ENCODE peak calls at places on chromosomes 3 and 15, in seven cellular contexts. N, S, A, B, R, G and Q are unnamed samples.

GRCh38 chr3:8460815-8461482 is 40.7 kb upstream of the LMCD1 start:
- DNase-seq in A (no peak), G (no peak), R (no peak), B (no peak), S (no peak), N (peak), Q (no peak)

GRCh38 chr3:188241072-188241471 is 87.1 kb downstream of the LPP start:
- DNase-seq in B (no peak), N (peak), R (no peak), S (no peak), A (no peak), G (no peak), Q (no peak)

GRCh38 chr15:71545223-71545760 is 265.1 kb upstream of the NR2E3 start:
- DNase-seq in S (no peak), B (no peak), G (no peak), A (no peak), N (peak), R (no peak), Q (no peak)

GRCh38 chr3:2130726-2131125 is 32.1 kb downstream of the CNTN4 start:
- DNase-seq in G (no peak), S (no peak), R (no peak), A (no peak), B (no peak), N (no peak), Q (no peak)

GRCh38 chr3:78757734-78758133 is 1010.1 kb downstream of the ROBO1 start:
- DNase-seq in G (no peak), N (no peak), B (no peak), R (no peak), S (no peak), A (no peak), Q (no peak)

GRCh38 chr3:60046212-60046611 is 996.4 kb upstream of the CFAP20DC start:
- DNase-seq in A (no peak), B (no peak), G (no peak), S (no peak), R (no peak), N (no peak), Q (no peak)

GRCh38 chr15:101038327-101039003 is 119.3 kb downstream of the LRRK1 start:
- DNase-seq in N (no peak), S (no peak), G (no peak), A (no peak), R (no peak), B (no peak), Q (no peak)

GRCh38 chr3:84772841-84773240 is 185.9 kb upstream of the CADM2 start:
- DNase-seq in R (peak), B (no peak), S (no peak), G (no peak), A (no peak), N (no peak), Q (no peak)

GRCh38 chr15:72207576-72208085 is 10.0 kb upstream of the GRAMD2A start:
- DNase-seq in G (no peak), S (no peak), R (no peak), N (no peak), B (no peak), A (no peak), Q (no peak)

GRCh38 chr15:66433726-66434125 is 47.0 kb downstream of the MAP2K1 start:
- DNase-seq in B (no peak), G (no peak), R (no peak), N (peak), S (no peak), A (no peak), Q (no peak)

GRCh38 chr3:155991291-155991690 is 120.8 kb downstream of the GMPS start:
- DNase-seq in N (no peak), A (no peak), G (no peak), B (no peak), R (no peak), S (no peak), Q (no peak)

GRCh38 chr3:141070727-141071357 is 19.7 kb downstream of the SPSB4 start:
- DNase-seq in A (no peak), N (no peak), R (no peak), G (no peak), S (no peak), B (no peak), Q (peak)

GRCh38 chr3:135930243-135930642 is 35.3 kb upstream of the PPP2R3A start:
- DNase-seq in A (no peak), R (no peak), G (no peak), B (no peak), S (no peak), N (no peak), Q (no peak)

GRCh38 chr3:69110941-69111546 is 11.4 kb downstream of the LMOD3 start:
- DNase-seq in R (no peak), B (no peak), A (no peak), S (no peak), G (no peak), N (no peak), Q (no peak)

GRCh38 chr15:56369234-56369633 is 4.0 kb downstream of the TEX9 start:
- DNase-seq in G (no peak), A (no peak), R (no peak), N (no peak), S (no peak), B (no peak), Q (no peak)

GRCh38 chr3:125480656-125481374 is 39.2 kb downstream of the SNX4 start:
- DNase-seq in A (no peak), N (peak), R (no peak), B (no peak), S (no peak), G (no peak), Q (no peak)

GRCh38 chr3:178202199-178202598 is 334.0 kb upstream of the KCNMB2 start:
- DNase-seq in N (no peak), B (no peak), S (no peak), G (no peak), A (no peak), R (no peak), Q (no peak)

GRCh38 chr3:43995078-43995928 is 246.4 kb upstream of the TOPAZ1 start:
- DNase-seq in G (no peak), A (no peak), N (no peak), S (no peak), B (no peak), R (no peak), Q (peak)

GRCh38 chr15:35399901-35400300 is 146.1 kb downstream of the DPH6 start:
- DNase-seq in S (no peak), A (no peak), N (no peak), R (no peak), G (no peak), B (no peak), Q (no peak)

GRCh38 chr3:49346797-49347251 is 7.0 kb upstream of the USP4 start:
- DNase-seq in N (peak), A (no peak), R (no peak), B (no peak), G (no peak), S (no peak), Q (no peak)

GRCh38 chr3:10738688-10739372 is 77.2 kb upstream of the SLC6A11 start:
- DNase-seq in G (no peak), R (peak), N (peak), A (peak), S (peak), B (peak), Q (peak)

GRCh38 chr3:23242106-23242505 is 39.0 kb downstream of the UBE2E2 start:
- DNase-seq in S (no peak), G (no peak), B (no peak), R (no peak), A (no peak), N (no peak), Q (no peak)

GRCh38 chr3:72175305-72175858 is 390.4 kb upstream of the PROK2 start:
- DNase-seq in N (no peak), B (no peak), A (no peak), R (no peak), S (no peak), G (no peak), Q (no peak)

GRCh38 chr15:35078221-35078915 is 6.7 kb downstream of the NANOGP8 start:
- DNase-seq in G (no peak), B (peak), N (peak), A (peak), R (peak), S (peak), Q (no peak)

GRCh38 chr3:149605902-149606301 is 51.9 kb downstream of the WWTR1 start:
- DNase-seq in G (no peak), N (peak), B (no peak), S (no peak), A (no peak), R (no peak), Q (no peak)

GRCh38 chr3:189267981-189268613 is 96.3 kb downstream of the TPRG1 start:
- DNase-seq in A (no peak), B (peak), S (peak), R (peak), N (no peak), G (no peak), Q (no peak)

GRCh38 chr15:32659340-32659831 is 17.9 kb downstream of the SCG5 start:
- DNase-seq in N (peak), G (no peak), B (no peak), A (no peak), S (peak), R (peak), Q (peak)

GRCh38 chr3:46561511-46561910 is 4.6 kb downstream of the LRRC2 start:
- DNase-seq in B (no peak), S (no peak), G (no peak), A (no peak), N (no peak), R (no peak), Q (peak)

GRCh38 chr3:100554373-100554676 is 55.1 kb upstream of the ADGRG7 start:
- DNase-seq in B (no peak), R (no peak), N (no peak), S (no peak), G (no peak), A (no peak), Q (no peak)

GRCh38 chr3:76715426-76715825 is 324.5 kb upstream of the ROBO2 start:
- DNase-seq in G (no peak), N (peak), S (no peak), R (no peak), B (no peak), A (no peak), Q (no peak)

GRCh38 chr3:161508852-161509477 is 12.4 kb downstream of the OTOL1 start:
- DNase-seq in S (peak), N (no peak), B (no peak), A (peak), G (no peak), R (no peak), Q (no peak)

GRCh38 chr3:190048831-190049541 is 71.7 kb downstream of the P3H2 start:
- DNase-seq in S (no peak), R (no peak), N (peak), B (no peak), G (no peak), A (no peak), Q (no peak)

GRCh38 chr15:68930268-68931022 is at the start of gene SPESP1:
- DNase-seq in B (no peak), A (no peak), G (no peak), R (no peak), S (no peak), N (peak), Q (no peak)

GRCh38 chr3:127342735-127343134 is 54.9 kb upstream of the PRR20G start:
- DNase-seq in N (no peak), B (no peak), G (no peak), R (no peak), S (no peak), A (no peak), Q (peak)

GRCh38 chr15:35603298-35603697 is 57.3 kb upstream of the DPH6 start:
- DNase-seq in R (no peak), A (no peak), S (no peak), G (peak), N (peak), B (no peak), Q (no peak)

GRCh38 chr3:17233398-17233800 is 348.6 kb downstream of the PLCL2 start:
- DNase-seq in G (peak), S (peak), N (peak), A (peak), R (peak), B (peak), Q (no peak)

GRCh38 chr3:176914764-176915163 is 282.5 kb downstream of the TBL1XR1 start:
- DNase-seq in B (no peak), R (no peak), S (no peak), G (no peak), N (no peak), A (no peak), Q (no peak)

GRCh38 chr15:76169792-76170425 is 110.1 kb downstream of the TMEM266 start:
- DNase-seq in N (no peak), A (no peak), S (no peak), R (no peak), B (no peak), G (no peak), Q (no peak)

GRCh38 chr15:74528876-74529275 is 12.1 kb upstream of the ARID3B start:
- DNase-seq in S (no peak), R (no peak), A (no peak), N (no peak), B (no peak), G (no peak), Q (no peak)

GRCh38 chr15:80194914-80195313 is 42.1 kb downstream of the FAH start:
- DNase-seq in N (no peak), B (no peak), R (no peak), S (no peak), A (no peak), G (no peak), Q (no peak)

DNA sequence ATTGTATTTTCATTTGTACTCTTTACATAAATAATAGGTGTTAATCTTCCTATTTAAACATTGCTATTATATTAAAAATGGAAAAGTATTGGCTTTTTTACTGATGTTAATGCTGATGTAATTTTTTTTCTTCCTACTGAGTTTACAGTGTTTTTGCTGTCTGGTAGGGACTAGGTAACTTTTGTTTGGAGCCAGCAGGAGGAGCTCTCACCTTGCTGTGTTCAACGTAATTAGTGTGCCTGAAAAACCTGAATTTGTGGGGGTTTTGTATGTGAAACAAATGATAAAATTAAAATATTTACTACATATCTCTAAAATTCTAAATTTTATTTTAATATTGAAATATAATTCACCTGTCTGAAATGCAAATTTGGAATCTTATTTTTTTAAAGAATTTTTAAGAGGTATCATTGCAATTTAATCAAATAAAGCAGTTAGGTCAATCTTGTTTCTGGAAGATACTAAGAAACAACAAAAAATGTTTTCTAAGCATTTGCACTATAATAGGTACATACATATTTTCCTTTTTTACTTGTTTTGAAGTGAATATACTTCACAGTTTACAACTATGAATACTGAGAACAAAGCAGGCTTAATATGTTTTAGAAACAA is 48.8 kb downstream of the EPHA6 start:
- DNase-seq in S (no peak), A (no peak), N (peak), B (no peak), G (no peak), R (peak), Q (peak)
- TF ChIP-seq CEBPB in S (no peak), A (no peak), N (no peak), B (no peak), G (no peak), R (no peak), Q (no peak)

GRCh38 chr3:128548011-128548410 is 55.0 kb upstream of the GATA2 start:
- DNase-seq in S (no peak), N (no peak), A (no peak), R (no peak), G (no peak), B (no peak), Q (no peak)

GRCh38 chr3:128550113-128550440 is 57.1 kb upstream of the GATA2 start:
- DNase-seq in B (no peak), A (no peak), R (no peak), G (no peak), N (no peak), S (no peak), Q (no peak)

GRCh38 chr3:128550471-128551126 is 57.6 kb upstream of the GATA2 start:
- DNase-seq in G (no peak), R (no peak), B (no peak), N (no peak), A (no peak), S (no peak), Q (no peak)

GRCh38 chr3:128548426-128549282 is 55.7 kb upstream of the GATA2 start:
- DNase-seq in A (peak), S (no peak), B (no peak), N (peak), R (no peak), G (no peak), Q (no peak)

DNA sequence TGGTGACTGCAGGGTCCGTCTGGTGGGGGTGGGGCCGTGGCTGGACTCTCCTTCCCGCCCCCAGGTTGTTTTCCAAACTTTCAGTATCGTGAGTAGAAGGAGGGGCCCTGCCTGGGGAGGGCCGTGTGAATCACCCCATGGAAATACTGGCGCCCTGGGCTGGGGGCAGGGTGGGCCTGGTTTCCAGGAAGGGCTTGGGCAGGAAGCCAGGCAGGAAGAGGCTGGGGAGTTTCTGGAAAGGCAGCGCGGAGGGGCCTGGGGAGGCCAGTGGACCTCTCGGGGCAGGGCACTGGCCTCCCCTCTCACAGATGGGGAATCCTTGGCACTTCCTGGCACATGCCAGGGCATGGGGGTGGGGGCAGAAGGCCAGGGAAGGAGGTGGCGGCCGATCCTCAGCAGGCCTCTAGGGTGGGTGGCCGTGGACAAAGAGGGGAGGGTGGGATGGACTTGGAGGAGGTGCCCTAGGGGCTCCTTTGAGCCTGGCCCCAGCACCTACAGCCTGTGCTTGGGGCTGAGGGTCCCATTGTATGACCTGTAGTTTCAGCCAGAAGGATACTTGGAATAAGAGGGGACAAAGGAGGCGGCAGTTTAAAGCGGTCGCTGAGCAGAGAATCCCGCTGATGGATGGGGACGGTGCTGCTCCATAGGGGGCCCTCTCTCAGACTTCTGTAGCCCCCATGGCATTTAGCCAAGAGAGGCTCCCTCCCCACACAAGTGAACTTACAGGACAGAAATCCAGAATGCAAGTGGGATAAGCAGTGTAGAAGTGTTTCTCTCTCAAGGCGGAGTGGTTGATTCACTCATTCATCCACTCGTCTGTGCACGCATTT is 56.5 kb upstream of the GATA2 start:
- DNase-seq in G (no peak), R (peak), S (no peak), N (peak), B (no peak), A (peak), Q (no peak)
- TF ChIP-seq CEBPB in G (no peak), R (no peak), S (no peak), N (no peak), B (no peak), A (no peak), Q (no peak)

GRCh38 chr3:64299206-64299605 is 73.9 kb upstream of the PRICKLE2 start:
- DNase-seq in N (peak), R (no peak), G (no peak), B (no peak), A (no peak), S (no peak), Q (no peak)
- TF ChIP-seq CEBPB in N (no peak), R (no peak), G (no peak), B (no peak), A (no peak), S (no peak), Q (no peak)

DNA sequence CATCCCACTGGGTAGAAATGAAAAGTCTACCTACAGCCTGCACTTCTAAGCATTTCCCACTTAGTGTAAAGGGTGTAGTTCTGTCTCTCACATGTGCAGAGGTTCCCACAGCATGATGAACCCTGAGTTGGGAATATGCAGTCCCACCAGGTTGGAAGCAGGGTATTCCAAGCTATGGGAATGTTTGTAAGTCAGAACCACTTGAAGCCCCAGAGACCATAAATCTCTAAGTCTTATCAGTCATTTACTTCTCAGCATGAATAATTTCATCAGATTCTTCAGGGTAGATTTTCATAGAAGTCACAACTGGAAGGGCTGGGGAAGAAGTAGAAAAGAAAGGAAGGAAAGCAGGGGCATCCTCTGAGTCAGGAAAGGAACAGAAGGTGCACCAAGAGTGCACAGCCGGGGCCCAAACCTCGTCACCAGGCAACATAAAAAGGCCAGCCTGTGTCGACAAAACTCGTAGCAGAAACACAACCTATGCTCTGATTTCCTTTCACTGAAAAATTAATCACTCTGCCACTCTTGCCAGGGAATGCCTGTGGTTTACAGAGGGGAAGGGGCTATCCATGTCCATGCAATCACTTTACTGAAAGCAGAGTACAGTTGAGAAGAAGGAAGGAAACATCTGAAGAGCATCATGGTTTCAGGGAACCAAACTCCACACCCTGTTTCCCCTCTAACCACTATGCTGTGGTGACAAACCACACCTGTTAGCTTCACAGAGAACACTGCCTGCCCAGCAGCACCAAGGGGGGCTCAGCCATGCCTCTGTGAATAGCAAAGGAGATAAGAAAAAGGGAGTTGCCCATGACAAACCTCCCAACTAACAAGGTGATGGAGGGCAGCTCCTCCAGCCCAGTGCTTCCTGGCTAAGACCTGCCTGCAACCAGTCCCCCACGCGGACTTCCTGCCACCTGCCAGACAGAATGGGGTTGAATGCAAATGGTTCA is 40.5 kb downstream of the SH3BP5 start:
- DNase-seq in A (peak), S (no peak), R (no peak), N (no peak), G (peak), B (no peak), Q (no peak)
- TF ChIP-seq CEBPB in A (no peak), S (no peak), R (no peak), N (no peak), G (no peak), B (no peak), Q (no peak)